ENCODE peak calls at places on chromosomes 6 and 20, in nine cellular contexts. P is thoracic aorta, J is esophagus muscularis mucosa, Q is ascending aorta, H is PC-3, K is breast epithelium, L is body of pancreas, Y is ovary, F is Peyer's patch. N is an unnamed sample. For H3K4me1, the result is how much of the 10 kb centered on the place peaks cover.

GRCh38 chr6:155889405-155889804 is 433.8 kb upstream of the NOX3 start:
- DNase-seq in P (no peak), J (no peak), Q (no peak), H (no peak), K (no peak), L (no peak), Y (no peak), F (no peak), N (no peak)

GRCh38 chr6:18596529-18596835 is 209.3 kb downstream of the RNF144B start:
- DNase-seq in P (no peak), J (no peak), Q (no peak), H (no peak), K (no peak), L (no peak), Y (no peak), F (no peak), N (no peak)

GRCh38 chr20:47487175-47487917 is 14.3 kb upstream of the NCOA3 start:
- DNase-seq in P (no peak), J (no peak), Q (no peak), H (no peak), K (no peak), L (no peak), Y (no peak), F (peak), N (no peak)

GRCh38 chr6:115783402-115784061 is 277.2 kb downstream of the FRK start:
- DNase-seq in P (peak), J (no peak), Q (peak), H (peak), K (no peak), L (peak), Y (no peak), F (no peak), N (peak)

GRCh38 chr20:20561172-20561571 is 151.3 kb downstream of the RALGAPA2 start:
- DNase-seq in P (no peak), J (no peak), Q (no peak), H (no peak), K (no peak), L (no peak), Y (no peak), F (no peak), N (no peak)

GRCh38 chr6:14732845-14733757 is 512.8 kb upstream of the JARID2 start:
- DNase-seq in P (no peak), J (no peak), Q (peak), H (peak), K (no peak), L (no peak), Y (no peak), F (no peak), N (peak)

GRCh38 chr20:52105045-52105572 is 86.5 kb downstream of the ZFP64 start:
- DNase-seq in P (no peak), J (no peak), Q (no peak), H (no peak), K (no peak), L (peak), Y (peak), F (no peak), N (peak)

GRCh38 chr6:4069199-4069598 is 9.7 kb downstream of the FAM217A start:
- DNase-seq in P (no peak), J (no peak), Q (no peak), H (no peak), K (no peak), L (no peak), Y (no peak), F (no peak), N (no peak)

GRCh38 chr6:52077180-52077884 is 10.1 kb downstream of the PKHD1 start:
- DNase-seq in P (no peak), J (no peak), Q (no peak), H (no peak), K (no peak), L (peak), Y (no peak), F (no peak), N (no peak)

GRCh38 chr6:128740951-128741350 is 142.0 kb upstream of the LAMA2 start:
- DNase-seq in P (no peak), J (no peak), Q (no peak), H (no peak), K (no peak), L (no peak), Y (no peak), F (no peak), N (no peak)

GRCh38 chr6:55011034-55011433 is 163.3 kb upstream of the HCRTR2 start:
- DNase-seq in P (no peak), J (no peak), Q (no peak), H (no peak), K (no peak), L (no peak), Y (no peak), F (no peak), N (no peak)

GRCh38 chr6:81995548-81996289 is 243.2 kb upstream of the TENT5A start:
- DNase-seq in P (no peak), J (no peak), Q (no peak), H (peak), K (no peak), L (no peak), Y (no peak), F (no peak), N (peak)

GRCh38 chr20:35369804-35370203 is 42.0 kb downstream of the UQCC1 start:
- DNase-seq in P (no peak), J (no peak), Q (no peak), H (no peak), K (no peak), L (no peak), Y (no peak), F (no peak), N (peak)

GRCh38 chr20:53797085-53797484 is 203.4 kb upstream of the ZNF217 start:
- DNase-seq in P (no peak), J (no peak), Q (no peak), H (no peak), K (no peak), L (no peak), Y (no peak), F (peak), N (no peak)

GRCh38 chr20:3560578-3560977 is 89.8 kb downstream of the ATRN start:
- DNase-seq in P (no peak), J (no peak), Q (no peak), H (peak), K (no peak), L (no peak), Y (no peak), F (no peak), N (no peak)

GRCh38 chr6:37569999-37570776 is 70.5 kb upstream of the CCDC167 start:
- DNase-seq in P (no peak), J (no peak), Q (no peak), H (no peak), K (no peak), L (no peak), Y (no peak), F (no peak), N (no peak)

GRCh38 chr6:143222758-143223334 is 162.2 kb downstream of the AIG1 start:
- DNase-seq in P (no peak), J (no peak), Q (no peak), H (no peak), K (no peak), L (no peak), Y (no peak), F (no peak), N (no peak)

GRCh38 chr6:36718560-36718959 is 20.9 kb downstream of the RAB44 start:
- DNase-seq in P (no peak), J (no peak), Q (no peak), H (no peak), K (no peak), L (no peak), Y (no peak), F (peak), N (no peak)

GRCh38 chr6:14037402-14038277 is 79.9 kb upstream of the CD83 start:
- DNase-seq in P (no peak), J (no peak), Q (no peak), H (peak), K (no peak), L (no peak), Y (no peak), F (no peak), N (no peak)

GRCh38 chr6:11207199-11207968 is 25.1 kb downstream of the NEDD9 start:
- DNase-seq in P (peak), J (no peak), Q (peak), H (peak), K (peak), L (peak), Y (no peak), F (peak), N (peak)

GRCh38 chr6:157313531-157314467 is 9.5 kb downstream of the TMEM242 start:
- DNase-seq in P (no peak), J (peak), Q (no peak), H (no peak), K (no peak), L (no peak), Y (no peak), F (no peak), N (no peak)

GRCh38 chr20:49989234-49990065 is 6.7 kb downstream of the SNAI1 start:
- DNase-seq in P (no peak), J (no peak), Q (peak), H (no peak), K (no peak), L (peak), Y (peak), F (peak), N (no peak)

GRCh38 chr20:32638848-32639247 is 34.9 kb downstream of the C20orf203 start:
- DNase-seq in P (no peak), J (no peak), Q (no peak), H (no peak), K (no peak), L (no peak), Y (peak), F (no peak), N (peak)

GRCh38 chr6:82245376-82245775 is 2.2 kb downstream of the IBTK start:
- DNase-seq in P (no peak), J (no peak), Q (no peak), H (no peak), K (no peak), L (no peak), Y (no peak), F (no peak), N (no peak)

GRCh38 chr20:31907046-31907445 is 36.6 kb downstream of the TTLL9 start:
- DNase-seq in P (no peak), J (no peak), Q (no peak), H (no peak), K (no peak), L (no peak), Y (no peak), F (no peak), N (no peak)

GRCh38 chr20:62649140-62649539 is 6.8 kb downstream of the SLCO4A1 start:
- DNase-seq in P (no peak), J (no peak), Q (no peak), H (no peak), K (no peak), L (no peak), Y (no peak), F (no peak), N (no peak)

GRCh38 chr20:9177278-9177677 is 108.4 kb downstream of the PLCB4 start:
- DNase-seq in P (no peak), J (peak), Q (no peak), H (no peak), K (no peak), L (no peak), Y (no peak), F (no peak), N (no peak)

GRCh38 chr20:9180480-9181257 is 111.8 kb downstream of the PLCB4 start:
- DNase-seq in P (no peak), J (no peak), Q (no peak), H (no peak), K (no peak), L (no peak), Y (no peak), F (no peak), N (no peak)

GRCh38 chr20:9179867-9180266 is 111.0 kb downstream of the PLCB4 start:
- DNase-seq in P (no peak), J (no peak), Q (no peak), H (no peak), K (no peak), L (no peak), Y (no peak), F (no peak), N (no peak)

GRCh38 chr20:9179193-9179802 is 110.4 kb downstream of the PLCB4 start:
- DNase-seq in P (no peak), J (no peak), Q (no peak), H (peak), K (no peak), L (no peak), Y (no peak), F (no peak), N (peak)
- H3K4me1 ChIP-seq in P (under half), J (under half), Q (under half), H (under half), K (under half), L (under half), Y (under half), F (under half), N (under half)

DNA sequence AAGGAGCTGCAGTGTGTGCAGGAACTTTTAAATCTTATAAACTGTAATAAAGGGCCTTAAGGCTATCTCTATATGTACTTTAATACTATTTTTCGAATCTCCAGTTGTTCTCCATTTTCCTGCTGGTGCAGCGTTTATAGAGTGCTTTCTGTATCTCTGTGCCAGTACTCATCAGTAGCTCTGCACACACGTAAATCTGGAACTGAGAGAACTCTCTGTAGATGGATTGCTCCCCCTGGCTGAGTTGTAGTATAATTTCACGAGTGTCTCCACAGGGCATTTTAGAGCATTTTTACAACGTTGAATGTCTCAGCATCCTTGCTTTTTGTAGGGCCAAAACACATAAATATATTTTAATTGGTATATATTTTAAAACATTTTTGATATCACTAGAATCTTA is 256.5 kb downstream of the TRDN start:
- DNase-seq in P (no peak), J (no peak), Q (no peak), H (peak), K (no peak), L (no peak), Y (no peak), F (no peak), N (peak)
- TF ChIP-seq CTCF in P (no peak), J (no peak), Q (no peak), H (peak), K (no peak), L (no peak), Y (no peak), F (no peak), N (peak)

GRCh38 chr6:158597565-158597964 is 37.7 kb downstream of the TMEM181 start:
- DNase-seq in P (no peak), J (no peak), Q (no peak), H (no peak), K (no peak), L (no peak), Y (no peak), F (no peak), N (no peak)
- H3K27ac ChIP-seq in P (no peak), J (no peak), Q (no peak), H (no peak), K (no peak), L (no peak), Y (no peak), F (no peak), N (no peak)

GRCh38 chr6:43020052-43020705 is 1.2 kb upstream of the RRP36 start:
- DNase-seq in P (no peak), J (no peak), Q (no peak), H (no peak), K (no peak), L (no peak), Y (no peak), F (no peak), N (no peak)
- H3K4me1 ChIP-seq in P (under half), J (half or more), Q (under half), H (under half), K (under half), L (half or more), Y (under half), F (under half), N (under half)

DNA sequence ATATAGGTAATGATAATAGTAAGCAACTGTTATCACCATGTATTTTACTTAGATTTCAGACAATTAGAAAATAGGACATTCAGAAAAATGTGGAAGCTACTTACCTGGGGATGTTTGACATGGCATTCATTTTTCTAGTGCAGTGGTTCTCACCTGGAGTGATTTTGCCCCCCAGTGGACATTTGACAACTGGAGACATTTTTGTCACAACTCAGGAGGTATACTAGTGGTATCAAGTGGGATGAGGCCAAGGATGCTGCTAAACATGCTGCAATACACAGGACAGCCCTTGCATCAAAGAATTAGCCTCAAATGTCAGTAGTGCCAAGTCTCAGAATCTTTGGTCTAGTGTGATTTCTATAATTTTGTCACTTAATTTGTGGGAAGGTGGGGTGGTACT is 36.1 kb downstream of the NUS1 start:
- DNase-seq in P (no peak), J (no peak), Q (no peak), H (peak), K (no peak), L (no peak), Y (no peak), F (no peak), N (no peak)
- TF ChIP-seq CTCF in P (no peak), J (no peak), Q (no peak), H (peak), K (no peak), L (no peak), Y (no peak), F (no peak), N (peak)

GRCh38 chr6:111592726-111593515 is 12.8 kb downstream of the TRAF3IP2 start:
- DNase-seq in P (no peak), J (no peak), Q (no peak), H (no peak), K (no peak), L (no peak), Y (no peak), F (no peak), N (no peak)
- H3K27ac ChIP-seq in P (peak), J (peak), Q (peak), H (peak), K (peak), L (no peak), Y (peak), F (no peak), N (peak)

DNA sequence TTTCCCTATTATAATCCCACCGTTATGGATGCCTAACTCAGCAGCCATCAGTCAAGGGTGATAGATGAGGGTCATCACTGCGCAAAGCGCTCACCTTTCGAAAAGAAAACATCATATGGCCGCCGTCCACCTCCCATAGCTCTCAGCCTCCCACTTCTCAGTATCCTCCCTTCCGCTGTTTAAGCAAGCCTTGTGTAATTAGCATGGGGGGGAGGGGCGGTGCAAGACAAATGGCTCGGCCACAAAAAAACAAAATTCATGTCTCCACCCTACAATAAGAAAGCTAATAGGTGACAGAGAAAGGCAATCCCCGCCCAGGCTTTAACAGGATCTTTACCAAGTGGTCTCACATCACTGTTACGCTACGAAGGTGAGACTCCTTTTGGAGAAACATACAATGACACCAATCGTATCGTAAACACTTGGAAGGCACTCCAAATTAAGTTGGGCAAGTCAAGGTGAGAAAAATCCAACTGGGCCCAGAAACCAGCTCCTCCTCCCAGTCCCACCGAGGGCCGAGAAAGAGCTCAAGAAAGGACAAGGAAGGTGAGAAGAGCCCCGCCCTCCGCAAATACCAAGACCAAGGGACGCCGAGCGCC is 645 bp downstream of the DDX39B start:
- DNase-seq in P (no peak), J (no peak), Q (no peak), H (peak), K (peak), L (peak), Y (peak), F (peak), N (no peak)
- H3K4me1 ChIP-seq in P (under half), J (half or more), Q (under half), H (under half), K (under half), L (under half), Y (under half), F (under half), N (under half)

GRCh38 chr6:25602680-25602982 is 49.4 kb upstream of the SCGN start:
- DNase-seq in P (no peak), J (no peak), Q (no peak), H (no peak), K (no peak), L (no peak), Y (no peak), F (no peak), N (no peak)

GRCh38 chr6:25606151-25606550 is 45.9 kb upstream of the SCGN start:
- DNase-seq in P (no peak), J (no peak), Q (no peak), H (no peak), K (no peak), L (no peak), Y (no peak), F (no peak), N (no peak)

GRCh38 chr6:25603251-25603650 is 48.8 kb upstream of the SCGN start:
- DNase-seq in P (no peak), J (no peak), Q (no peak), H (no peak), K (no peak), L (no peak), Y (no peak), F (no peak), N (no peak)

GRCh38 chr6:25599516-25600060 is 52.4 kb upstream of the SCGN start:
- DNase-seq in P (no peak), J (no peak), Q (no peak), H (no peak), K (no peak), L (no peak), Y (no peak), F (no peak), N (no peak)

GRCh38 chr6:25601797-25602679 is 50.0 kb upstream of the SCGN start:
- DNase-seq in P (no peak), J (no peak), Q (no peak), H (peak), K (no peak), L (no peak), Y (no peak), F (no peak), N (peak)
- TF ChIP-seq CTCF in P (peak), J (peak), Q (peak), H (peak), K (peak), L (no peak), Y (peak), F (no peak), N (peak)

GRCh38 chr6:161236091-161236633 is 37.7 kb downstream of the AGPAT4 start:
- DNase-seq in P (no peak), J (no peak), Q (no peak), H (no peak), K (no peak), L (no peak), Y (no peak), F (no peak), N (no peak)

GRCh38 chr6:161232467-161232866 is 41.4 kb downstream of the AGPAT4 start:
- DNase-seq in P (no peak), J (no peak), Q (no peak), H (no peak), K (no peak), L (no peak), Y (no peak), F (no peak), N (no peak)

GRCh38 chr6:161237176-161237575 is 36.7 kb downstream of the AGPAT4 start:
- DNase-seq in P (no peak), J (no peak), Q (no peak), H (no peak), K (no peak), L (no peak), Y (no peak), F (no peak), N (no peak)

GRCh38 chr6:161232001-161232400 is 41.9 kb downstream of the AGPAT4 start:
- DNase-seq in P (no peak), J (no peak), Q (no peak), H (no peak), K (no peak), L (no peak), Y (no peak), F (no peak), N (no peak)

DNA sequence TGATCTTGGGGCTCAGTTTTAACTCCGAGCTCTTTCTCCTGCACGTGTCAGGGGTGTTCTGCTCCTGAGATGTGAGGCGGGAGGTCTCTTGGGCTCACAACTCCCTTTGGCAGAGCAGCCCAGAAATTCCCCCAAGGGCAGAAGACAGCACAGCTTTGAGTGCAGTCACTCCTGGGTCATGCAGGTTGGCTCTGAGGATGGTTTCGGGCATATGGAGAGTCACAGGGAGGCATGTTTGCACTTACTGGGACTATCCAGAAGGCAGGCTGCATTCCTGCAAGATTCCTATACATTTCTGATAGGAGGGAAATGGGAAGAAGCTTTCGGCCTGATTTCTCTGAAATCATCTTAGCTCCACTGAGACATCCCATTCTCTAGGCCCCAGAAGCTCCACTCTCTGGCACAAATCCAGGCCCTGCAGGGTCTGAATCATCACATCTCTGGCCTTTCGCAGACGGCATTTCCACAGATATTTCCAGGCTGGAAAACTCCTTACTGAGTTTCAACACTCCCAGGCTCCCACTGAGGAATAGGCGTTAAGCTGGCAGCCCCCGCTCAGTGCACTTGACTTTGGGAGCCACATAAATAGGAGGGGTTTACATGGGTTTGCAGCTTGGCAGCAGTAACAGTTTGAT is 39.8 kb downstream of the AGPAT4 start:
- DNase-seq in P (no peak), J (no peak), Q (no peak), H (peak), K (no peak), L (peak), Y (peak), F (peak), N (peak)
- H3K27ac ChIP-seq in P (no peak), J (no peak), Q (no peak), H (no peak), K (no peak), L (no peak), Y (no peak), F (no peak), N (peak)